ENCODE peak calls at places on chromosomes 4 and X, in four cellular contexts. L is right lobe of liver, I is stomach, E is adrenal gland. S is an unnamed sample.

GRCh38 chr4:104901438-104901837 is 245.2 kb upstream of the TET2 start:
- DNase-seq in I (no peak), L (no peak), E (no peak), S (no peak)

GRCh38 chrX:153519569-153520285 is 2.3 kb downstream of the ATP2B3 start:
- DNase-seq in E (no peak), I (no peak), L (no peak), S (no peak)

GRCh38 chr4:121057466-121057911 is 14.8 kb downstream of the NDNF start:
- DNase-seq in L (no peak), I (no peak), E (no peak), S (no peak)

GRCh38 chrX:57607295-57608187 is 15.7 kb downstream of the ZXDB start:
- DNase-seq in I (no peak), L (no peak), E (no peak), S (no peak)

GRCh38 chrX:48826135-48826875 is at the start of gene ERAS:
- DNase-seq in I (no peak), L (no peak), E (no peak), S (no peak)

GRCh38 chr4:26206339-26206738 is 114.5 kb upstream of the RBPJ start:
- DNase-seq in I (no peak), E (peak; percentile 2), L (no peak), S (no peak)

GRCh38 chrX:128616933-128617332 is 564.7 kb upstream of the ACTRT1 start:
- DNase-seq in E (peak; percentile 1), L (no peak), I (no peak), S (no peak)

GRCh38 chr4:177033130-177033529 is 240.4 kb upstream of the VEGFC start:
- DNase-seq in E (no peak), I (no peak), L (no peak), S (no peak)

GRCh38 chrX:123087326-123087725 is 96.8 kb upstream of the GRIA3 start:
- DNase-seq in L (no peak), I (no peak), E (no peak), S (no peak)

GRCh38 chr4:84529169-84529751 is 30.2 kb upstream of the NKX6-1 start:
- DNase-seq in I (no peak), L (no peak), E (no peak), S (no peak)

GRCh38 chrX:42386681-42387080 is 391.3 kb downstream of the PPP1R2C start:
- DNase-seq in L (no peak), I (no peak), E (no peak), S (no peak)

GRCh38 chr4:81207793-81208192 is 7.2 kb downstream of the PRKG2 start:
- DNase-seq in L (no peak), I (no peak), E (no peak), S (no peak)

GRCh38 chr4:15758294-15758693 is 19.8 kb upstream of the CD38 start:
- DNase-seq in I (no peak), E (no peak), L (no peak), S (no peak)

GRCh38 chr4:25076625-25077413 is 46.1 kb upstream of the LGI2 start:
- DNase-seq in L (no peak), I (no peak), E (no peak), S (no peak)

GRCh38 chr4:71583971-71584370 is 199.9 kb downstream of the GC start:
- DNase-seq in L (no peak), E (no peak), I (no peak), S (no peak)

GRCh38 chr4:159016527-159017137 is 86.2 kb upstream of the RAPGEF2 start:
- DNase-seq in L (peak; percentile 64), I (no peak), E (no peak), S (no peak)

GRCh38 chr4:94603170-94603747 is 151.5 kb downstream of the PDLIM5 start:
- DNase-seq in I (no peak), L (no peak), E (peak; percentile 45), S (peak; percentile 45)

GRCh38 chr4:30717208-30718020 is 2.8 kb upstream of the PCDH7 start:
- DNase-seq in I (peak; percentile 38), L (peak; percentile 50), E (no peak), S (peak; percentile 43)

GRCh38 chr4:137635108-137635507 is 102.8 kb upstream of the PCDH18 start:
- DNase-seq in I (no peak), E (no peak), L (no peak), S (no peak)

GRCh38 chrX:1531106-1531890 is 5.7 kb downstream of the P2RY8 start:
- DNase-seq in L (peak; percentile 31), I (no peak), E (no peak), S (no peak)

GRCh38 chrX:44343412-44343942 is at the start of gene EFHC2:
- DNase-seq in L (no peak), I (peak; percentile 34), E (peak; percentile 1), S (peak; percentile 58)

GRCh38 chr4:36325916-36326315 is 44.5 kb downstream of the DTHD1 start:
- DNase-seq in L (no peak), E (no peak), I (no peak), S (no peak)

GRCh38 chr4:10122236-10122932 is 5.8 kb upstream of the WDR1 start:
- DNase-seq in E (no peak), I (no peak), L (no peak), S (no peak)

GRCh38 chr4:67451464-67451863 is 93.8 kb downstream of the CENPC start:
- DNase-seq in E (no peak), I (no peak), L (no peak), S (no peak)

GRCh38 chr4:128449251-128449650 is 161.6 kb upstream of the PGRMC2 start:
- DNase-seq in I (no peak), E (no peak), L (no peak), S (no peak)

GRCh38 chrX:102976793-102977495 is 39.9 kb downstream of the RAB40AL start:
- DNase-seq in L (no peak), I (no peak), E (no peak), S (no peak)

GRCh38 chr4:83011779-83012630 is 1.4 kb upstream of the LIN54 start:
- DNase-seq in L (peak; percentile 55), E (peak; percentile 36), I (peak; percentile 51), S (peak; percentile 29)

GRCh38 chrX:125709074-125709473 is 389.4 kb downstream of the TEX13C start:
- DNase-seq in E (no peak), L (no peak), I (no peak), S (no peak)

GRCh38 chr4:111945014-111945413 is 200.2 kb upstream of the FAM241A start:
- DNase-seq in E (no peak), I (no peak), L (no peak), S (no peak)

DNA sequence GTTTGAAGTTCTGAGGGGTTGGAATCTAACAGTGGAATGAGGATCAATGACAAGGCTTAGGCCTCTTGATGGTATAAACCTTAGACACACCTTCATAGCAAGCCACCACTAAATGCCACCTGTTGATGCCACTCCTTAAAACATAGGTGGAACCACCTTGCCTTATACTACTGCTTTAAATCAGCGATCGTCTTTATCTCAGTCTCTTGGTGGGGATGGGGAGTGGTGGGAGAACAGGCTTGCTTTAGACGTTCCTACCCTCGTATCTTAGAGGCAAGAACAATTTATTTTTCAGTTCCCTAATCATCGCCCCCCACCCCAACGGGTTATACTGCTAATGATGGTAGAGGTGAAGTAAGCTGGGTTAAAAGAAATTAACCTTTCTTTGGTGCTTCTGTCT is 1.3 kb downstream of the RAB33B start:
- DNase-seq in L (no peak), I (no peak), E (no peak), S (no peak)
- TF ChIP-seq POLR2A in L (no peak), I (no peak), E (no peak), S (no peak)

GRCh38 chrX:53313746-53314105 is 32.3 kb upstream of the IQSEC2 start:
- DNase-seq in E (no peak), L (no peak), I (no peak), S (no peak)
- H3K27ac ChIP-seq in E (no peak overlapping the region), L (no peak overlapping the region), I (no peak overlapping the region), S (no peak overlapping the region)

DNA sequence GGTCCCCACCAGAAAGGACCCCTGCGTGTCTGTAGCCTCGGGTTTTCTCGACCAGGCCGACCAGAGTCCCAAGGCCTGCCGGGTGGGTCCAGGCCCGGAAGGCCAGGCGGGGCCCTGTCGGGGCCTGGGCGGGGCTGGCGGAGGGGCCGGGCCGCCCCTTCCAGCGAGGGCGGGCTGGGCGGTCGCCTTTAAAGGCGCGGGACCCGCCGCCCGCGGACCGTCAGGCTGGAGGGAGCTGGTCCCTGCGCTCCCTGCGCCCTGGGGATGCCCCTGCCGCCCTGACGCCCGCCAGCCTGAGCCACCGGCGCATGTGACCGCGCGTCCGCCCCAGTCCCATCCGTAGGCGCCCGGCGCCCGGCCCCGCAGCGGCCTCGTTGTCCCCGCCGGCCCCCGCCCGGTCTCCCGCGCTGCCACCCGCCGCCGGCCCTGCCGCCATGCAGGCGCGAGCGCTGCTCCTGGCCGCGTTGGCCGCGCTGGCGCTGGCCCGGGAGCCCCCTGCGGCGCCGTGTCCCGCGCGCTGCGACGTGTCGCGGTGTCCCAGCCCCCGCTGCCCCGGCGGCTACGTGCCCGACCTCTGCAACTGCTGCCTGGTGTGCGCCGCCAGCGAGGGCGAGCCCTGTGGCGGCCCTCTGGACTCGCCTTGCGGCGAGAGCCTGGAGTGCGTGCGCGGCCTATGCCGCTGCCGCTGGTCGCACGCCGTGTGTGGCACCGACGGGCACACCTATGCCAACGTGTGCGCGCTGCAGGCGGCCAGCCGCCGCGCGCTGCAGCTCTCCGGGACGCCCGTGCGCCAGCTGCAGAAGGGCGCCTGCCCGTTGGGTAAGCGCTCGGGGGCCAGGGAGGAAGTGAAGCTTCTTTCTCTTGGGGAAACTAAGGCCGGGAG is at the start of gene HTRA3:
- DNase-seq in L (no peak), E (peak; percentile 26), I (peak; percentile 28), S (peak; percentile 79)
- TF ChIP-seq POLR2A in L (peak; percentile 59), E (peak; percentile 34), I (no peak), S (peak; percentile 90)

DNA sequence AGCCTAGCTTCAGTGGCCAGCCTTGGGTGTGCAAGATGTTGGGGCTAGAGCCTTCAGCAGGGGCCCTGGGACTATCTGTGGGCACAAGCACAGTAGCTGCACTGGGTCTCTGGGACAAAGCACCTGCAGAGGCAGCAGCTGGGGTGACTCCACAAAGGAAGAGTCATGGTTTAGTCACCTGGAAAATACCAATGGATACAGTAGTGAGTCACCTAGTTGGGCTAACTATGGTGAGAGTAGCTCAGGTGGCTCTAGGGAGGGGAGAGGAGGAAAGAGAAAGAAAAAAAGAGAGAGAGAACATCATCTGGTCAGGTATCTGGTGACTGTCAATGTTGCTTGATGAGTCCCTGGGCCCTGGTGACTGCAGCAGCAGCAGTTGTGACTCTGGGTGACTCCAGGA is 72.9 kb upstream of the SPIN4 start:
- DNase-seq in I (no peak), E (no peak), L (no peak), S (no peak)
- H3K27ac ChIP-seq in I (no peak overlapping the region), E (no peak overlapping the region), L (no peak overlapping the region), S (no peak overlapping the region)

DNA sequence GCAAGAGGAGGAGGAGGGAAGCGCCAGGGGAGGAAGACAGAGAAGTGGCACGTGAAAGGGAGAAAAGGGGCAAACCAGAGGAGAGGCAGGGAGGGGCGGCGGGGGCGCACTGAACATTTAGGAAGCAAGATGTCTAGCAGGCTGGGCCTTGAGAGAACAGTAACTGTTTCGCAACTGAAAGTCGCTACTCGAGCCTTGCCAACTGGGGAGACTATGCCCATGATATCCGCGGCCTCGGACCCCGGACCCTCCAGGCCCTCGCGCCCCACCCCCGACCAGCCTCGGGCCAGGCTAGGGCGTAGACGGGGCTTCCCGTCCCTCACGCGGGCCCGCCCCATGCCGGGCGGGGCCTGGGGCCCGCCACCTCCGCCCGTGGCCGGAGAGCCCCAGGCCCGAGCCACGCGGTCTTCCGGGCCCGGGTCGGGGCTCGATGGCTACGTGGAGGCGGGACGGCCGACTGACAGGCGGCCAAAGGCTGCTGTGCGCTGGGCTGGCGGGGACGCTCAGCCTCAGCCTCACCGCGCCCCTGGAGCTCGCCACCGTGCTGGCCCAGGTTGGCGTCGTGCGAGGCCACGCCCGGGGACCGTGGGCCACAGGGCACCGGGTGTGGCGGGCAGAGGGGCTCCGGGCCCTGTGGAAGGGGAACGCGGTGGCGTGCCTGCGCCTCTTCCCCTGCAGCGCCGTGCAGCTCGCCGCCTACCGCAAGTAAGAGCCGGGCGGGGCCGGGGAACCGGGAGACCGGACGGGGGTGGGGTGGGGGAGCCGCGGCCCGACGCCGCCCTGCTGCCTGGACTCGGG is at the start of gene SLC25A43:
- DNase-seq in L (peak; percentile 59), I (peak; percentile 49), E (peak; percentile 10), S (peak; percentile 53)
- TF ChIP-seq POLR2A in L (peak; percentile 61), I (no peak), E (no peak), S (no peak)